ENCODE peak calls at places on chromosomes 12 and 14, in four cellular contexts. X, F, Q and L are unnamed samples.

GRCh38 chr12:53425515-53426150 is 2.0 kb downstream of the AMHR2 start:
- DNase-seq in X (no peak), F (no peak), Q (no peak), L (no peak)

GRCh38 chr14:64942531-64943111 is at the start of gene GPX2:
- DNase-seq in X (no peak), F (no peak), Q (peak; percentile 93), L (no peak)

GRCh38 chr14:77965919-77966435 is 166.1 kb downstream of the ADCK1 start:
- DNase-seq in X (no peak), F (peak; percentile 38), Q (no peak), L (peak; percentile 38)

GRCh38 chr12:18141583-18141982 is 51.6 kb upstream of the RERGL start:
- DNase-seq in X (no peak), F (no peak), Q (no peak), L (no peak)

GRCh38 chr14:94115068-94115591 is 4.6 kb downstream of the IFI27 start:
- DNase-seq in X (no peak), F (no peak), Q (peak; percentile 52), L (no peak)

GRCh38 chr12:42776396-42776795 is 186.8 kb upstream of the PRICKLE1 start:
- DNase-seq in X (no peak), F (no peak), Q (no peak), L (no peak)

GRCh38 chr12:80709811-80710726 is 2.6 kb downstream of the MYF6 start:
- DNase-seq in X (no peak), F (no peak), Q (no peak), L (no peak)

GRCh38 chr14:89911018-89911919 is 43.3 kb downstream of the EFCAB11 start:
- DNase-seq in X (no peak), F (no peak), Q (peak; percentile 38), L (no peak)

GRCh38 chr14:68775614-68776126 is 17.2 kb downstream of the ZFP36L1 start:
- DNase-seq in X (no peak), F (peak; percentile 50), Q (no peak), L (no peak)

GRCh38 chr14:106556665-106557289 is 1030.4 kb downstream of the TMEM121 start:
- DNase-seq in X (peak; percentile 23), F (peak; percentile 49), Q (peak; percentile 75), L (no peak)

DNA sequence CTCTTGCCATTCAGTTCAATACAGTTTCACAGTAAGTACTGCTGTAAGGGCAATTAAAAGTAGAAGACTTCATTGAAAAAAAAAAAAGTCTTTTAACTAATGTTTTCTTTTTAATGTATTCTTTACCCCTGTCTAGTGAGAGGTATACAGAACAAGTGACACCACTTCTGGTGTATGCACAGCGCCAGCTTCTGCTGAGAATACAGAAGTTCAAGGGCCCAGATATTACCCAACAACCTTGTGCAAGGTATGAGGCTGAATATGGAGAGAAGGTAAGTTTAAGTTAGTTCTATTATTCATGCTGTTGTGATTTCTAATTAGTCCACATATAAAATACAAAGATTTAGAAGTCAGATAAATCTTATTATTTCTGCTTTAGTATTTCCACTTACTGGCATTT is 168.7 kb downstream of the CFAP54 start:
- DNase-seq in X (no peak), F (no peak), Q (no peak), L (no peak)
- H3K27ac ChIP-seq in X (no peak overlapping the region), F (no peak overlapping the region), Q (no peak overlapping the region), L (no peak overlapping the region)

GRCh38 chr14:52279405-52279804 is 11.9 kb downstream of the PTGDR start:
- DNase-seq in X (no peak), F (no peak), Q (no peak), L (no peak)
- H3K27ac ChIP-seq in X (no peak overlapping the region), F (no peak overlapping the region), Q (no peak overlapping the region), L (no peak overlapping the region)

GRCh38 chr12:132603240-132604107 is 6.9 kb downstream of the LRCOL1 start:
- DNase-seq in X (no peak), F (no peak), Q (no peak), L (no peak)

GRCh38 chr12:132602578-132603239 is 7.7 kb downstream of the LRCOL1 start:
- DNase-seq in X (no peak), F (no peak), Q (peak; percentile 68), L (no peak)

GRCh38 chr12:132604108-132605054 is 6.0 kb downstream of the LRCOL1 start:
- DNase-seq in X (no peak), F (no peak), Q (no peak), L (no peak)

GRCh38 chr12:132600048-132601032 is 10.0 kb downstream of the LRCOL1 start:
- DNase-seq in X (peak; percentile 70), F (peak; percentile 42), Q (peak; percentile 61), L (no peak)

GRCh38 chr12:132601171-132601883 is 9.1 kb downstream of the LRCOL1 start:
- DNase-seq in X (no peak), F (no peak), Q (no peak), L (no peak)
- H3K27ac ChIP-seq in X (no peak overlapping the region), F (no peak overlapping the region), Q (no peak overlapping the region), L (no peak overlapping the region)

GRCh38 chr12:95201056-95201670 is 16.1 kb downstream of the FGD6 start:
- DNase-seq in X (no peak), F (no peak), Q (peak; percentile 67), L (no peak)

GRCh38 chr12:95203477-95203843 is 13.8 kb downstream of the FGD6 start:
- DNase-seq in X (no peak), F (no peak), Q (no peak), L (no peak)

GRCh38 chr12:95205016-95205415 is 12.3 kb downstream of the FGD6 start:
- DNase-seq in X (no peak), F (no peak), Q (no peak), L (no peak)

GRCh38 chr12:95204141-95204866 is 13.0 kb downstream of the FGD6 start:
- DNase-seq in X (no peak), F (no peak), Q (peak; percentile 48), L (no peak)

DNA sequence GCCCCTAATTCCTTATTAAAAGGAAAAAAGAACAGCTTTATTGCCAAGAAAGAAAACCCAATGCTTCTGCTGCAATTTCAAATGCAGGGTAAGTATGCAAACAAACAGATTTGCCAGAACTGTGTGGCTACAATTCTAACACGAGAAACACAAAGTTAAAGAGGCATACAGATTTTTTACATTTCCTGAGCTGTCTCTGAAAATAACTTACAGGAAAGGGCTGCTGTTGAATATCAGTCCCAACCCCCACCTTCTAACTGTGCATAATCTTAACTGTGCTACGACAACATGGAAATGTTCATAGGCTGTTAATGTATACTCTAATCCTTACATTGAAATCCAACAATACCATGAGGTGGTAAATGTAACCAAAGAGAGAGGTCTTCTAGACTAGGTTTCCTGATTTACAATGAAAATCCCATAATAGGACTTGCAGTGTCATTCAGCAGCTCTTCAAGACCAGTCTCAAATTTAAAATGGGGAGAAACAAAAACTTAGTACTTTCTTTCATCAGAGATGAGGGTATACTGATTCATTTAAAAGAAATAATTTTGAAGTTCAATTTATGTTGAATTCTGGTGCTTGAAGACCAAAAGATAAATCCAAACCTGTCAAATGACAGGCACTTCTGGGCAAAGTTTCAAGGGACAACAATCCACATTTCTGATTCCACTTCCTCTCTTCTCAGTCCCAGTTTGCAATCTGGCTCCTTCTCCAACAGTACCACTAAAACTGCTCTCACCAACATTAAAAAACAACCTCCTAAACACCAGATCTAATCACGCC is 14.4 kb downstream of the FGD6 start:
- DNase-seq in X (no peak), F (no peak), Q (no peak), L (no peak)
- H3K27ac ChIP-seq in X (no peak overlapping the region), F (no peak overlapping the region), Q (no peak overlapping the region), L (no peak overlapping the region)

GRCh38 chr12:108090932-108091331 is 38.2 kb upstream of the WSCD2 start:
- DNase-seq in X (no peak), F (no peak), Q (no peak), L (no peak)
- H3K27ac ChIP-seq in X (no peak overlapping the region), F (no peak overlapping the region), Q (no peak overlapping the region), L (no peak overlapping the region)

DNA sequence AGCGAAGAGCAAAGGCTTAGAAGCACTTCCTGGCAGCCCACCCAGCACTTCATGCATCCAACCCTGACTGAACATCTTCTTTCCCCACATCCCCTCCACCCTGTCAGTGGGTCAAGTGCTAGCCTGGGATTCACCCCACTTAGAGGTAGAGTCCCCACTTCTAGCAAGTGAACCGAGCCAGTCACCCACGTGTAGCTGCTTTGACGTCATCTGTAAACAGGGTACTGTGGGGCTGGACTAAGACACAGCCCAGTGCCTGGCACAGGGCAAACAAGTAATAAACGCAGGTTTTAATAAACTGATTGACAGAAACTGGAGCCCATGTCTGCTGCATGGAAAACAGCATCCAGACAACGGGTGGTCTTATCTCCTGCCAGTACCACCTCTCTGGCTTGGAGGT is 61.7 kb downstream of the ITPK1 start:
- DNase-seq in X (no peak), F (no peak), Q (no peak), L (no peak)
- H3K27ac ChIP-seq in X (no peak overlapping the region), F (no peak overlapping the region), Q (peak overlapping the region; percentile 73), L (peak overlapping the region; percentile 58)

GRCh38 chr12:120212301-120212700 is 11.4 kb upstream of the RPLP0 start:
- DNase-seq in X (no peak), F (no peak), Q (no peak), L (no peak)
- H3K27ac ChIP-seq in X (no peak overlapping the region), F (no peak overlapping the region), Q (no peak overlapping the region), L (no peak overlapping the region)

GRCh38 chr12:65585648-65586420 is 238.4 kb upstream of the HMGA2 start:
- DNase-seq in X (no peak), F (no peak), Q (no peak), L (no peak)
- H3K27ac ChIP-seq in X (no peak overlapping the region), F (no peak overlapping the region), Q (no peak overlapping the region), L (no peak overlapping the region)